ENCODE peak calls at places on chromosomes 7 and 10, in five cellular contexts. S is PC-9, X is esophagus muscularis mucosa, N is PC-3, Q is heart left ventricle. D is an unnamed sample. For H3K9me3, H3K27me3 and H3K4me1, the result is how much of the 10 kb centered on the place peaks cover.

GRCh38 chr7:6502886-6503285 is 48.4 kb downstream of the GRID2IP start:
- DNase-seq in N (no peak), S (no peak), X (no peak), Q (no peak), D (no peak)

GRCh38 chr7:70583965-70584883 is 547.7 kb upstream of the GALNT17 start:
- DNase-seq in Q (no peak), N (no peak), S (no peak), X (no peak), D (no peak)

GRCh38 chr7:106737202-106737562 is 76.2 kb upstream of the CCDC71L start:
- DNase-seq in X (no peak), S (no peak), Q (no peak), N (peak), D (peak)

GRCh38 chr10:30583778-30584415 is 45.7 kb downstream of the LYZL2 start:
- DNase-seq in X (peak), S (peak), N (peak), Q (no peak), D (peak)

GRCh38 chr7:15016726-15017125 is 114.2 kb upstream of the DGKB start:
- DNase-seq in Q (no peak), X (no peak), N (peak), S (peak), D (no peak)

GRCh38 chr7:85104432-85105205 is 82.2 kb downstream of the SEMA3D start:
- DNase-seq in S (no peak), N (peak), X (no peak), Q (no peak), D (no peak)

GRCh38 chr10:99740933-99741559 is 9.0 kb downstream of the CUTC start:
- DNase-seq in S (no peak), X (no peak), Q (no peak), N (no peak), D (no peak)

GRCh38 chr7:38656976-38657375 is 25.8 kb upstream of the AMPH start:
- DNase-seq in X (no peak), N (no peak), Q (no peak), S (no peak), D (no peak)

GRCh38 chr10:118218562-118218961 is 123.6 kb downstream of the FAM204A start:
- DNase-seq in X (no peak), N (no peak), S (no peak), Q (no peak), D (no peak)

GRCh38 chr7:28672397-28672797 is 260.1 kb downstream of the CREB5 start:
- DNase-seq in N (no peak), S (no peak), X (no peak), Q (no peak), D (no peak)

GRCh38 chr7:105776068-105776790 is 100.2 kb downstream of the ATXN7L1 start:
- DNase-seq in N (peak), X (no peak), Q (no peak), S (peak), D (peak)

GRCh38 chr7:127741764-127742375 is 89.9 kb downstream of the SND1 start:
- DNase-seq in X (no peak), S (no peak), N (no peak), Q (no peak), D (no peak)

GRCh38 chr10:31520982-31521381 is 202.0 kb downstream of the ZEB1 start:
- DNase-seq in N (no peak), Q (no peak), X (no peak), S (no peak), D (no peak)

GRCh38 chr7:108637049-108637621 is 67.5 kb downstream of the DNAJB9 start:
- DNase-seq in S (no peak), Q (no peak), N (no peak), X (no peak), D (no peak)

GRCh38 chr10:103833731-103834365 is 21.5 kb downstream of the SH3PXD2A start:
- DNase-seq in Q (peak), S (no peak), N (peak), X (no peak), D (no peak)

GRCh38 chr10:215444-215843 is 80.2 kb downstream of the ZMYND11 start:
- DNase-seq in N (no peak), S (no peak), Q (no peak), X (no peak), D (no peak)

GRCh38 chr7:17046666-17047065 is 164.9 kb upstream of the AGR3 start:
- DNase-seq in Q (no peak), X (no peak), S (no peak), N (no peak), D (no peak)

GRCh38 chr10:23499317-23499716 is 60.4 kb downstream of the OTUD1 start:
- DNase-seq in X (no peak), S (no peak), Q (no peak), N (no peak), D (no peak)

GRCh38 chr7:82506702-82507101 is 63.1 kb upstream of the CACNA2D1 start:
- DNase-seq in N (no peak), S (no peak), X (no peak), Q (no peak), D (peak)

GRCh38 chr7:11830582-11831382 is 1.2 kb downstream of the THSD7A start:
- DNase-seq in S (no peak), X (no peak), N (no peak), Q (no peak), D (peak)

GRCh38 chr10:52566471-52567246 is 205.9 kb downstream of the MBL2 start:
- DNase-seq in S (peak), N (peak), X (no peak), Q (no peak), D (peak)

GRCh38 chr7:107167483-107168232 is 1.1 kb upstream of the HBP1 start:
- DNase-seq in N (peak), Q (no peak), X (no peak), S (no peak), D (peak)

GRCh38 chr10:92574545-92575377 is 868 bp upstream of the IDE start:
- DNase-seq in Q (no peak), S (no peak), N (peak), X (no peak), D (peak)

GRCh38 chr10:100370976-100371706 is 24.1 kb downstream of the SCD start:
- DNase-seq in S (peak), Q (peak), X (peak), N (peak), D (peak)

GRCh38 chr7:23260371-23260770 is 13.8 kb downstream of the GPNMB start:
- DNase-seq in Q (no peak), X (no peak), N (no peak), S (no peak), D (peak)

DNA sequence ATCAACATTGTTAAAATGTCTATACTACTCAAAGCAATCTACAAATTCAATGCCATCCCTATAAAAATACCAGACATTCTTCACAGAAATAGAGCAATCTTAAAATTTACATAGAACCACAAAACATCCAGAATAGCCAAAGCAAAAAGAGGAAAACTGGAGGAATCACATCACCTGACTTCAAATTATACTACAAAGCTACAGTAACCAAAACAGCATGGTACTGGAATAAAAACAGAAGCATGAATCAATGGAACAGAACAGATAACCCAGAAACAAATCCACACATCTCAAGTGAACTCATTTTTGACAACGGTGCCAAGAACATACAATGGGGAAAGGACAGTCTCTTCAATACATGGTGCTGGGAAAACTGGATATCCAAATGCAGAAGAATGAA is 87.3 kb upstream of the EGFR start:
- DNase-seq in Q (no peak), X (no peak), S (no peak), N (no peak), D (no peak)
- H3K9me3 ChIP-seq in Q (under half), X (under half), S (under half), N (under half), D (under half)

GRCh38 chr10:128735996-128736395 is 609.8 kb upstream of the MKI67 start:
- DNase-seq in X (no peak), Q (no peak), S (no peak), N (no peak), D (no peak)

GRCh38 chr10:128730922-128731321 is 604.7 kb upstream of the MKI67 start:
- DNase-seq in Q (no peak), N (no peak), X (no peak), S (no peak), D (no peak)

GRCh38 chr10:128734161-128734560 is 607.9 kb upstream of the MKI67 start:
- DNase-seq in Q (no peak), N (no peak), X (no peak), S (no peak), D (no peak)

GRCh38 chr10:128729910-128730420 is 603.7 kb upstream of the MKI67 start:
- DNase-seq in Q (no peak), S (no peak), N (no peak), X (no peak), D (no peak)

DNA sequence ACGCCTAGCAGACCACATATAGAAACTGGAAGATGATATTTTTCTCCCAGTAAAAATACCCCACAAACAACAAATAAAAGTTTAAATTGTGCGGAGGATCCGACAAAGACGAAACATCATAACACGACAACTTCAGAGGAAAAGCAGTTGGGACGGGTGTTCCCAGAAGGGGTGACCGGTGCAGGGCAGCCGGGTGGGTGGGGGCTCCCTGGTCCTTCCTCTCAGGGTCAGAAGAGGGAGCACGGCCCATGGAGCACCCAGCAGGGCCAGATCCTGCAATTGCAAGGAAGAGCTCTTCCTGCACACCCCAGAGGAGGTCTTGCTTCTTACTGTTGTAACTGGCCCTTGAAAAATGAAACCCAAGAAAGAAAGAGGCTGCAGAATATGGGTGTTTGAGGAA is 608.5 kb upstream of the MKI67 start:
- DNase-seq in Q (no peak), N (no peak), S (no peak), X (no peak), D (no peak)
- H3K27me3 ChIP-seq in Q (under half), N (under half), S (under half), X (under half), D (under half)

GRCh38 chr7:151512353-151512752 is 7.3 kb downstream of the RHEB start:
- DNase-seq in Q (no peak), X (no peak), S (no peak), N (no peak), D (no peak)

GRCh38 chr7:151511946-151512345 is 7.7 kb downstream of the RHEB start:
- DNase-seq in S (no peak), N (no peak), X (no peak), Q (no peak), D (no peak)

GRCh38 chr7:151507806-151508205 is 11.9 kb downstream of the RHEB start:
- DNase-seq in Q (no peak), N (no peak), X (no peak), S (no peak), D (no peak)

GRCh38 chr7:151511270-151511669 is 8.4 kb downstream of the RHEB start:
- DNase-seq in X (no peak), N (no peak), S (no peak), Q (no peak), D (no peak)

GRCh38 chr7:151509670-151510333 is 9.9 kb downstream of the RHEB start:
- DNase-seq in X (no peak), N (no peak), Q (no peak), S (no peak), D (no peak)
- H3K4me1 ChIP-seq in X (half or more), N (under half), Q (under half), S (under half), D (under half)

GRCh38 chr10:37747081-37747480 is 110.3 kb downstream of the ZNF248 start:
- DNase-seq in S (no peak), Q (no peak), X (no peak), N (no peak), D (no peak)
- H3K9me3 ChIP-seq in S (under half), Q (under half), X (under half), N (under half), D (under half)

DNA sequence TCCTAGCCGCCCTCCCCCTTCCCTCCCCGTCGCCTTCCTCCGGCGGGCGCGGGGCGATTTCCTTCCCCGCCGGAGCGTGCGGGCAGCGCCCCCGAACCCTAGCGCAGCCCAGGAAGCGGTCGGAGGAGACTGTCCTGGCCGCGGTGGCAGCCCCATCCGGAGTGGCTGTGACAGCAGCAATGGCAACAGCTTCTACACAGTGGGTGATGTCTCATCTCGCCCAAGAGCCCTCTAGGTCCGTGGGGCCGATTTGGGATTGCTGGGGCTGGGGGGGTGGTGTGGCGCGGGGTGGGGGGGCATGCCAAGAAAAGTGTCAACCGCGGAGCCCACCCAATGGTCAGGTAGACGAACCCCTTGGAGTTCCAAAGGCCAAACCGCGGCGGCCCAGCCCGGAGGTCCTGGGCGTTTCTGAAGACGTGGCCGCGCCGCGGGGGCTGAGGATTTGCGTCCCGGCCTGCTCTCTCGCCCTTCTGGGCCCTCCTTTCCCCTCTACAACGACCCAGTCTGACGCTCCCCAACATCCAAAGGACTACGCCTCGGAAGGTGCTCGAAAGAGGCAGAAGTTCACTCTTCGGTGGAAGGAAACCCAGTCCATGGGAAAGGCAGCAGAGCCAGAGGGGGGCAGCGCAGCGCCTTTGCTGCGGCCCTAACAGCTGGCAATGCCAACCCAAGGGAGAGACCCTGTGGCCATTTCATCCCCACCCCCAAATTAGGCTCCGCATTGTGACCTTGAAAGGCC is 603 bp upstream of the TWIST1 start:
- DNase-seq in Q (peak), S (no peak), X (no peak), N (peak), D (no peak)
- H3K27me3 ChIP-seq in Q (under half), S (under half), X (under half), N (under half), D (under half)

D was measured in astrocyte.